ENCODE peak calls at places on chromosome 9, in nine cellular contexts. N is activated T-cell treated with anti-CD3 and anti-CD28 coated beads, Interleukin-2, amount 50 U/mL, for 72 hours; I is lung microvascular endothelial cell; O is renal cortical epithelial cell; Q is BJ; C is effector memory CD8-positive, alpha-beta T cell; U is DMS 273 treated with DMSO at 0.1 percent for 48 hours; L is NCI-H1105; P is thoracic aorta. T is an unnamed sample.

GRCh38 chr9:126986506-126986951 is 71.9 kb downstream of the RALGPS1 start:
- DNase-seq in N (peak; percentile 47), I (no peak), O (peak; percentile 67), Q (no peak), C (no peak), U (no peak), L (no peak), P (no peak), T (no peak)

GRCh38 chr9:107782381-107782780 is 292.8 kb upstream of the KLF4 start:
- DNase-seq in N (no peak), I (no peak), O (no peak), Q (peak; percentile 7), C (no peak), U (no peak), L (no peak), P (no peak), T (peak; percentile 50)

GRCh38 chr9:132027752-132028666 is 51.7 kb downstream of the MED27 start:
- DNase-seq in N (no peak), I (peak; percentile 14), O (peak; percentile 38), Q (no peak), C (no peak), U (no peak), L (no peak), P (no peak), T (no peak)

GRCh38 chr9:125990186-125990792 is 243.1 kb downstream of the PBX3 start:
- DNase-seq in N (no peak), I (no peak), O (no peak), Q (no peak), C (no peak), U (no peak), L (no peak), P (no peak), T (no peak)

GRCh38 chr9:114588671-114589526 is 1.3 kb downstream of the ATP6V1G1 start:
- DNase-seq in N (no peak), I (peak; percentile 79), O (peak; percentile 64), Q (no peak), C (no peak), U (no peak), L (no peak), P (no peak), T (peak; percentile 55)

GRCh38 chr9:2465921-2466460 is 155.6 kb upstream of the VLDLR start:
- DNase-seq in N (no peak), I (no peak), O (peak; percentile 92), Q (no peak), C (no peak), U (no peak), L (no peak), P (no peak), T (no peak)

GRCh38 chr9:93148721-93149120 is 14.7 kb upstream of the NINJ1 start:
- DNase-seq in N (no peak), I (no peak), O (no peak), Q (no peak), C (no peak), U (no peak), L (no peak), P (no peak), T (no peak)

GRCh38 chr9:108779506-108779905 is 76.3 kb downstream of the ACTL7B start:
- DNase-seq in N (no peak), I (no peak), O (no peak), Q (no peak), C (no peak), U (no peak), L (no peak), P (no peak), T (no peak)